ENCODE peak calls at places on chromosome 11, in four cellular contexts. P, X, J and W are unnamed samples.
A peak's percentile ranks its signal among the peaks of the same experiment; 100 is the strongest.

GRCh38 chr11:75884321-75884720 is 69.3 kb downstream of the UVRAG start:
- DNase-seq in J (no peak), P (no peak), X (no peak), W (no peak)

GRCh38 chr11:61533401-61533800 is 24.9 kb downstream of the LRRC10B start:
- DNase-seq in X (peak; percentile 44), P (no peak), J (no peak), W (no peak)

GRCh38 chr11:9495780-9496514 is 35.1 kb downstream of the ZNF143 start:
- DNase-seq in J (no peak), P (no peak), X (no peak), W (no peak)

GRCh38 chr11:63813035-63813562 is at the start of gene SPINDOC:
- DNase-seq in P (peak; percentile 51), X (peak; percentile 72), J (peak; percentile 83), W (peak; percentile 41)

GRCh38 chr11:44310198-44310455 is 188 bp upstream of the ALX4 start:
- DNase-seq in P (no peak), J (no peak), X (no peak), W (no peak)

GRCh38 chr11:20873054-20873453 is 203.7 kb downstream of the NELL1 start:
- DNase-seq in X (no peak), P (no peak), J (no peak), W (no peak)

GRCh38 chr11:12752868-12753267 is 78.6 kb downstream of the TEAD1 start:
- DNase-seq in P (no peak), J (no peak), X (no peak), W (no peak)

GRCh38 chr11:7457211-7457610 is 28.1 kb upstream of the OLFML1 start:
- DNase-seq in J (peak; percentile 38), P (no peak), X (no peak), W (no peak)

GRCh38 chr11:134371436-134372185 is 39.8 kb downstream of the GLB1L2 start:
- DNase-seq in X (no peak), J (no peak), P (no peak), W (no peak)

GRCh38 chr11:85947431-85948272 is 92.5 kb downstream of the CCDC83 start:
- DNase-seq in P (no peak), X (no peak), J (no peak), W (peak; percentile 49)